ENCODE peak calls at places on chromosomes 12 and 14, in nine cellular contexts. F, B, E, S, A, K, Z, U and O are unnamed samples.

GRCh38 chr12:23221066-23221465 is 596.1 kb downstream of the ETNK1 start:
- DNase-seq in F (no peak), B (no peak), E (no peak), S (no peak), A (no peak), K (no peak), Z (no peak), U (no peak), O (peak)

GRCh38 chr12:101076940-101077351 is 133.1 kb downstream of the SLC5A8 start:
- DNase-seq in F (peak), B (peak), E (no peak), S (peak), A (no peak), K (no peak), Z (no peak), U (no peak), O (peak)

GRCh38 chr14:52351561-52352491 is 37.7 kb downstream of the PTGER2 start:
- DNase-seq in F (peak), B (no peak), E (no peak), S (peak), A (no peak), K (peak), Z (no peak), U (no peak), O (no peak)

GRCh38 chr14:76337619-76338545 is 38.1 kb upstream of the ESRRB start:
- DNase-seq in F (peak), B (no peak), E (no peak), S (no peak), A (no peak), K (no peak), Z (no peak), U (no peak), O (no peak)

GRCh38 chr12:92778525-92778924 is 75.7 kb downstream of the PLEKHG7 start:
- DNase-seq in F (peak), B (no peak), E (no peak), S (peak), A (no peak), K (no peak), Z (no peak), U (no peak), O (no peak)

GRCh38 chr14:92945959-92946846 is 23.3 kb downstream of the CHGA start:
- DNase-seq in F (peak), B (peak), E (no peak), S (peak), A (no peak), K (no peak), Z (peak), U (no peak), O (peak)

GRCh38 chr14:98900236-98900635 is 371.8 kb downstream of the BCL11B start:
- DNase-seq in F (no peak), B (no peak), E (no peak), S (no peak), A (no peak), K (no peak), Z (no peak), U (no peak), O (no peak)

GRCh38 chr12:92505373-92506340 is 197.1 kb upstream of the PLEKHG7 start:
- DNase-seq in F (peak), B (no peak), E (peak), S (peak), A (peak), K (peak), Z (peak), U (peak), O (no peak)

GRCh38 chr12:9244894-9245293 is 36.7 kb upstream of the PZP start:
- DNase-seq in F (no peak), B (no peak), E (no peak), S (no peak), A (no peak), K (no peak), Z (no peak), U (no peak), O (peak)

GRCh38 chr12:54933381-54933780 is 51.2 kb downstream of the TESPA1 start:
- DNase-seq in F (peak), B (no peak), E (no peak), S (peak), A (no peak), K (no peak), Z (no peak), U (no peak), O (peak)

GRCh38 chr14:90999299-90999698 is 61.1 kb downstream of the RPS6KA5 start:
- DNase-seq in F (no peak), B (no peak), E (no peak), S (no peak), A (no peak), K (no peak), Z (no peak), U (no peak), O (no peak)

GRCh38 chr12:54053625-54054441 is at the start of gene HOXC4:
- DNase-seq in F (peak), B (no peak), E (peak), S (no peak), A (no peak), K (no peak), Z (peak), U (no peak), O (no peak)

GRCh38 chr12:71439613-71440392 is at the start of gene LGR5:
- DNase-seq in F (peak), B (no peak), E (peak), S (peak), A (peak), K (peak), Z (no peak), U (no peak), O (peak)

GRCh38 chr14:21039059-21039422 is 3.1 kb upstream of the RNASE7 start:
- DNase-seq in F (peak), B (no peak), E (peak), S (peak), A (peak), K (peak), Z (peak), U (no peak), O (peak)

GRCh38 chr12:31369712-31370521 is 44.0 kb upstream of the SINHCAF start:
- DNase-seq in F (peak), B (peak), E (peak), S (peak), A (peak), K (peak), Z (peak), U (no peak), O (peak)

GRCh38 chr12:29148065-29148957 is 767 bp upstream of the FAR2 start:
- DNase-seq in F (peak), B (peak), E (no peak), S (peak), A (no peak), K (peak), Z (no peak), U (no peak), O (no peak)

GRCh38 chr12:30822385-30823139 is 67.8 kb upstream of the CAPRIN2 start:
- DNase-seq in F (peak), B (no peak), E (peak), S (peak), A (peak), K (peak), Z (peak), U (peak), O (no peak)

GRCh38 chr12:50597200-50598195 is 92.7 kb downstream of the DIP2B start:
- DNase-seq in F (peak), B (no peak), E (no peak), S (peak), A (no peak), K (no peak), Z (peak), U (peak), O (peak)

GRCh38 chr14:104211741-104212140 is 73.4 kb downstream of the KIF26A start:
- DNase-seq in F (no peak), B (no peak), E (no peak), S (no peak), A (no peak), K (no peak), Z (no peak), U (no peak), O (no peak)

GRCh38 chr14:104660597-104660996 is 28.8 kb upstream of the INF2 start:
- DNase-seq in F (no peak), B (no peak), E (no peak), S (no peak), A (no peak), K (no peak), Z (no peak), U (no peak), O (no peak)

GRCh38 chr12:113980537-113981337 is 14.6 kb upstream of the RBM19 start:
- DNase-seq in F (peak), B (peak), E (no peak), S (peak), A (no peak), K (peak), Z (no peak), U (no peak), O (peak)

GRCh38 chr12:109764123-109764522 is 50.5 kb downstream of the FAM222A start:
- DNase-seq in F (no peak), B (no peak), E (no peak), S (no peak), A (no peak), K (no peak), Z (peak), U (no peak), O (no peak)

GRCh38 chr12:122473543-122474323 is 27.0 kb downstream of the ZCCHC8 start:
- DNase-seq in F (peak), B (no peak), E (peak), S (peak), A (no peak), K (no peak), Z (peak), U (no peak), O (peak)

GRCh38 chr12:25074113-25074512 is 120.8 kb downstream of the DNAI7 start:
- DNase-seq in F (no peak), B (no peak), E (no peak), S (no peak), A (no peak), K (no peak), Z (no peak), U (no peak), O (peak)

GRCh38 chr14:39266871-39267591 is 33.3 kb downstream of the MIA2 start:
- DNase-seq in F (peak), B (peak), E (peak), S (peak), A (peak), K (peak), Z (peak), U (peak), O (peak)

GRCh38 chr14:57205953-57206352 is 62.8 kb downstream of the EXOC5 start:
- DNase-seq in F (peak), B (no peak), E (no peak), S (no peak), A (no peak), K (no peak), Z (no peak), U (no peak), O (no peak)

GRCh38 chr12:111121840-111122239 is 201.5 kb upstream of the MYL2 start:
- DNase-seq in F (no peak), B (no peak), E (no peak), S (no peak), A (no peak), K (no peak), Z (no peak), U (no peak), O (no peak)
- TF ChIP-seq CTCF in F (no peak), B (no peak), E (no peak), S (no peak), A (no peak), K (no peak), Z (no peak), U (no peak), O (peak)

GRCh38 chr12:132909030-132909368 is 21.6 kb upstream of the CHFR start:
- DNase-seq in F (no peak), B (no peak), E (no peak), S (no peak), A (no peak), K (no peak), Z (no peak), U (no peak), O (no peak)
- H3K4me3 ChIP-seq in F (peak), B (peak), E (peak), S (peak), A (peak), K (peak), Z (peak), U (peak), O (peak)

GRCh38 chr12:19689801-19690472 is 250.6 kb downstream of the AEBP2 start:
- DNase-seq in F (no peak), B (no peak), E (no peak), S (no peak), A (no peak), K (no peak), Z (peak), U (no peak), O (peak)

GRCh38 chr12:19695244-19696098 is 256.2 kb downstream of the AEBP2 start:
- DNase-seq in F (no peak), B (no peak), E (no peak), S (no peak), A (no peak), K (no peak), Z (no peak), U (no peak), O (peak)

GRCh38 chr12:19692091-19692490 is 252.8 kb downstream of the AEBP2 start:
- DNase-seq in F (no peak), B (no peak), E (no peak), S (no peak), A (no peak), K (no peak), Z (no peak), U (no peak), O (no peak)

GRCh38 chr12:19694627-19695026 is 255.3 kb downstream of the AEBP2 start:
- DNase-seq in F (peak), B (no peak), E (no peak), S (peak), A (no peak), K (no peak), Z (no peak), U (no peak), O (peak)

GRCh38 chr12:19692566-19692965 is 253.3 kb downstream of the AEBP2 start:
- DNase-seq in F (no peak), B (no peak), E (no peak), S (no peak), A (no peak), K (no peak), Z (no peak), U (no peak), O (no peak)
- TF ChIP-seq CTCF in F (no peak), B (no peak), E (no peak), S (no peak), A (no peak), K (no peak), Z (no peak), U (no peak), O (no peak)

DNA sequence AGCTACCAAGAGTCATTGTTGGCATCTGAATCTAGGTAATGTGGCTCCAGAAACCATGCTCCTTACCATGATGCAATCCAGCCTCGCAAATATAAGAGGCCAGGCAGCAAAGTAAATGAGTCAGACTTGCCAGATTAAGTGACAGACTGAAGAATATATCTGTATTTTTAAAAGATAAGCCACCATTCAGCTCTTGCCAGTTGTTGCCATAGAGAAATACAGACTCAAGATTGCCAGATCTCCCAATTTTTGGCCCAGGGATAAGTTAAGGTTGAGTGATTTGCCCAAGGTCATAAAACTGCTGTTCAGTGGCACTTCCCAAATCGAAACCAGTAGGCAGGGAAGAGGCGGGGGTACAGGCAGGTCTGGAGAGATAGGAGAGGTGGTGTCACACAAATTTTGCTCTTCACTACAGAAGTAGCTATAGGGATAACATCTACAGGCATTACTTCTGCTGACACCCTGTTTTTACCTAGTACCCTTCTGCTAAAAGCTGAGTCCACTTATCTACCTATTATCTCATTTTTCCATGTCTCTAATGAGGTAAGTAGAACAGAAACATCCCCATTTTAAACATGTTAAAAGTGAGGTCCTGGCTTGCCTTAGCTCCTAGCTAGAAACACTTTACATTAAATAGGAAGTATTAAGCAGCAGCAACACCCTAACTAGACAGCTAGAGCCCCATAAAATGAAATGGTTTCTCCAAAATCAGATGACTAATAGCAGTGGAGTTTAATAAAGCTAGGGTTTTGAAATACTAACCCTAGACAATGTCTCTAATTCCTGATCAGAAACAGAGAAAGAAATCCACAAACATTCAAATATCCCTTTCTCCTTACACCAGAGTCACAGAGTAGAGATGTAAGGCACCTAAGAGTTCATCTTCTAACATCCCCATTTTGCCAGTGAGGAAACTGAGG is 19.5 kb downstream of the DCAF5 start:
- DNase-seq in F (peak), B (no peak), E (no peak), S (peak), A (no peak), K (peak), Z (no peak), U (no peak), O (peak)
- H3K4me3 ChIP-seq in F (peak), B (no peak), E (no peak), S (no peak), A (no peak), K (no peak), Z (no peak), U (no peak), O (no peak)

DNA sequence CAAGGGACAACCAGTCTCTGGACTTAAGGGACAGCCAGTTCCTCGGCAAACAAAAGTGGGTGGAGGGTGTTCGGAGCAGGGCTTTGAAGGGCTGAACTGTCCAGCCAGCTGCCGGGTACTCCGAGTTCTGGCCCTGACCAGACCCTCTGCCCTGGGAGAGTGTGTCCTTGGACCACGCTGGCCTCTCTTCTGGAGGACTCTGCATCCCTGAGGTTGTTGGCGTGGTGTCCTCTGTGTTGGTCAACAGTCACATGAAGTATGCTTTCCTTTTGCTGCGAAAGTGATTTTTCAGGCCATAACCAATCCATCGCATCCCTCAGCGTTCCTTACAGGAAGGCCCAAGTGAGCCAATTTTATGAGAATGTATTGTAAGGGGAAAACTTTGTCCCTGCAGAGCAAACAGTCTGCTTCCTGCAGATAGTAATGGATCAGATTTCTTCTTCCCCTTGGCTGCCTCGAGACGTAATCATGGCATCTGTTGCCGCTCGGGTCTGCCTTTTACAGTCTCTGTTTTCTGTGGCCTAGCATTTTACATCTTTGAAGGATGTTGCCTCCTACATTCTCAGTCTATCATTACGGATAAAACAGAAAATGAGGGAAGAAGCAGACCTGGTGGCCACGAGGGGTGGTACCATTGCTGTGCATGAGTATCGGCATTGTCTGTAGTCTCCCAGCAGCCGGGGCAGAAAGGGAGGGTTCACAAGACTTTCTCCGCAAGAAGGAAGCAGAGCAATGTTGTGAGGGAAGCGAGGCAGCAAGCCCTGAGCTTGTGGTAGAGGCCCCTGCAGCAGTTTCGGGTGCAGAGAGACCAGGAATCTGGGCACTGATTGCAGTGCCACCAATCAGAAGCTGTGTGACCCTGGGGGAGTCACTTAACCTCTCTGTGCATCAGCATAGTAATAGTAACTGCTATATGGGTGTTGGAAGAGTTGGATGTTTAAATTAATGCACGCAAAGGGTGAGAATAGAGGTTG is 47.4 kb downstream of the SMIM41 start:
- DNase-seq in F (peak), B (no peak), E (no peak), S (peak), A (peak), K (no peak), Z (peak), U (no peak), O (no peak)
- TF ChIP-seq CTCF in F (no peak), B (no peak), E (no peak), S (no peak), A (no peak), K (no peak), Z (no peak), U (no peak), O (no peak)

GRCh38 chr14:100826371-100827139 is 637 bp downstream of the MEG3 start:
- DNase-seq in F (no peak), B (no peak), E (peak), S (peak), A (no peak), K (no peak), Z (no peak), U (no peak), O (no peak)
- H3K4me3 ChIP-seq in F (peak), B (peak), E (peak), S (peak), A (peak), K (no peak), Z (peak), U (no peak), O (peak)